ENCODE peak calls at places on chromosomes 1 and 21, in nine cellular contexts. Q, E, T, H, P, B, S, K and M are unnamed samples.

GRCh38 chr1:109397451-109398342 is at the start of gene SORT1:
- DNase-seq in Q (peak; percentile 95), E (peak; percentile 80), T (peak; percentile 99), H (peak; percentile 90), P (peak; percentile 91), B (peak; percentile 84), S (peak; percentile 80), K (peak; percentile 99), M (no peak)

GRCh38 chr1:243910612-243911011 is 60.6 kb upstream of the AKT3 start:
- DNase-seq in Q (no peak), E (no peak), T (no peak), H (no peak), P (no peak), B (no peak), S (no peak), K (no peak), M (no peak)

GRCh38 chr1:109149874-109150601 is 36.1 kb downstream of the ELAPOR1 start:
- DNase-seq in Q (no peak), E (no peak), T (no peak), H (no peak), P (no peak), B (no peak), S (no peak), K (no peak), M (no peak)

GRCh38 chr1:57887973-57888491 is 464.2 kb upstream of the DAB1 start:
- DNase-seq in Q (no peak), E (no peak), T (no peak), H (no peak), P (no peak), B (peak; percentile 49), S (no peak), K (no peak), M (no peak)

GRCh38 chr1:46686255-46686654 is 14.6 kb downstream of the TEX38 start:
- DNase-seq in Q (no peak), E (no peak), T (no peak), H (no peak), P (peak; percentile 58), B (no peak), S (no peak), K (no peak), M (no peak)

GRCh38 chr1:174984952-174985351 is 14.8 kb upstream of the CACYBP start:
- DNase-seq in Q (no peak), E (no peak), T (no peak), H (no peak), P (no peak), B (no peak), S (no peak), K (no peak), M (no peak)

GRCh38 chr1:200771625-200772555 is 33.2 kb downstream of the CAMSAP2 start:
- DNase-seq in Q (no peak), E (no peak), T (no peak), H (peak; percentile 91), P (no peak), B (no peak), S (no peak), K (no peak), M (peak; percentile 75)

GRCh38 chr1:10324627-10325026 is 74.2 kb upstream of the PGD start:
- DNase-seq in Q (no peak), E (no peak), T (no peak), H (no peak), P (no peak), B (no peak), S (no peak), K (no peak), M (no peak)

GRCh38 chr1:22584001-22584557 is 20.8 kb downstream of the EPHA8 start:
- DNase-seq in Q (no peak), E (peak; percentile 20), T (no peak), H (no peak), P (no peak), B (no peak), S (peak; percentile 4), K (no peak), M (no peak)

GRCh38 chr1:28246427-28246832 is 10.5 kb downstream of the ATP5IF1 start:
- DNase-seq in Q (no peak), E (peak; percentile 63), T (no peak), H (peak; percentile 90), P (peak; percentile 39), B (no peak), S (no peak), K (peak; percentile 52), M (no peak)

GRCh38 chr1:246267896-246268295 is 239.2 kb downstream of the SMYD3 start:
- DNase-seq in Q (no peak), E (no peak), T (peak; percentile 30), H (no peak), P (no peak), B (no peak), S (no peak), K (peak; percentile 41), M (no peak)

GRCh38 chr1:236795757-236796719 is 946 bp downstream of the MTR start:
- DNase-seq in Q (no peak), E (peak; percentile 83), T (no peak), H (peak; percentile 11), P (peak; percentile 64), B (peak; percentile 54), S (peak; percentile 57), K (peak; percentile 5), M (peak; percentile 4)

GRCh38 chr1:43365678-43366077 is 2.1 kb downstream of the ELOVL1 start:
- DNase-seq in Q (no peak), E (no peak), T (no peak), H (no peak), P (no peak), B (no peak), S (no peak), K (no peak), M (no peak)

GRCh38 chr1:162062542-162063015 is 6.9 kb upstream of the NOS1AP start:
- DNase-seq in Q (no peak), E (peak; percentile 7), T (no peak), H (no peak), P (no peak), B (peak; percentile 88), S (peak; percentile 74), K (no peak), M (no peak)

GRCh38 chr21:34881421-34881820 is 167.7 kb downstream of the RUNX1 start:
- DNase-seq in Q (no peak), E (peak; percentile 65), T (no peak), H (peak; percentile 63), P (no peak), B (peak; percentile 89), S (peak; percentile 66), K (no peak), M (peak; percentile 19)

GRCh38 chr1:183100575-183100974 is 77.4 kb downstream of the LAMC1 start:
- DNase-seq in Q (no peak), E (no peak), T (no peak), H (no peak), P (no peak), B (no peak), S (no peak), K (no peak), M (no peak)

GRCh38 chr1:178464141-178464540 is 32.6 kb downstream of the CLEC20A start:
- DNase-seq in Q (no peak), E (no peak), T (no peak), H (no peak), P (no peak), B (no peak), S (no peak), K (no peak), M (no peak)
- H3K27me3 ChIP-seq in Q (no peaks in the 10 kb centered on the region), E (no peaks in the 10 kb centered on the region), T (no peaks in the 10 kb centered on the region), H (no peaks in the 10 kb centered on the region), P (no peaks in the 10 kb centered on the region), B (no peaks in the 10 kb centered on the region), S (no peaks in the 10 kb centered on the region), K (no peaks in the 10 kb centered on the region), M (no peaks in the 10 kb centered on the region)

GRCh38 chr1:117375327-117375726 is 8.1 kb downstream of the MAN1A2 start:
- DNase-seq in Q (no peak), E (no peak), T (no peak), H (no peak), P (no peak), B (no peak), S (no peak), K (no peak), M (no peak)
- H3K79me2 ChIP-seq in Q (peaks cover 94% of the 10 kb centered on the region), E (peaks cover 100% of the 10 kb centered on the region), T (peaks cover 7% of the 10 kb centered on the region), H (peaks cover 90% of the 10 kb centered on the region), P (peaks cover 64% of the 10 kb centered on the region), B (peaks cover 95% of the 10 kb centered on the region), S (peaks cover 44% of the 10 kb centered on the region), K (peaks cover 96% of the 10 kb centered on the region), M (peaks cover 65% of the 10 kb centered on the region)

DNA sequence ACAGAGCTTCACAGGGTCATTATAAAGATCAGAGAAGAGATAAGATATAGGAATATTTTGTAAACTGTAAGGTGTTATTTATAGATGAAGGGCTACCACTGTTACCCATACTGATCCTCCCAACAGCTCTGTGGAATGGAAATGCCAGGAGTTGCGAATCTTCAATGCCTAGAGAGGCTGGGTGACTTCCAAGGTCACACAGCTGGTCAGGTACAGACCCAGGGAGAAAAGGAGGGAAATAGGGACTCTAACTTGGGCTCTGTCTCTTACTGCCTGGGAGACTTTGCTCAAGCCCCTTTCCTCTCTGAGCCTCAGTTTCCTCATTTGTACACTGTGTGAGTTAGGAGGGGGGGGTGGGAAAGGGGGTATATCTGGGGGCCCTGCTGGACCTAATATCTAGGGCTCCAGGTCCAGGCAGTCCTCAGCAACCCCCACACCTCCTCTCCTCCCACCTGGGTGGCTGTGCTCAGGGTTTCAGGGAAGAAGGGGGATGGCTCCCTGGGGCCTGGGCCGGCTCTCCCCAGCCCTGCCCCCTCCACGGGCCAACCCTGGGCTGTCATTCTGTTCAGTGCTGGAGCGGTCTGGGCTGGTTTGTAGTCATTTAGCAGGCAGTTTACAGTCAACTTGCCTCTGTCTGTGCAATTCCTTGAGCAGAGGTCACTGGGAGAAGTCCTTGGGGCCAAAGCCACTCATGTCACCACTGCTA is 1.5 kb downstream of the BSND start:
- DNase-seq in Q (no peak), E (no peak), T (no peak), H (no peak), P (no peak), B (no peak), S (no peak), K (no peak), M (no peak)
- H3K27me3 ChIP-seq in Q (peaks cover 16% of the 10 kb centered on the region), E (peaks cover 9% of the 10 kb centered on the region), T (peaks cover 27% of the 10 kb centered on the region), H (no peaks in the 10 kb centered on the region), P (peaks cover 10% of the 10 kb centered on the region), B (peaks cover 26% of the 10 kb centered on the region), S (peaks cover 39% of the 10 kb centered on the region), K (peaks cover 49% of the 10 kb centered on the region), M (peaks cover 19% of the 10 kb centered on the region)

GRCh38 chr1:212040629-212041028 is 5.1 kb downstream of the DTL start:
- DNase-seq in Q (no peak), E (no peak), T (no peak), H (peak; percentile 70), P (peak; percentile 31), B (no peak), S (peak; percentile 29), K (no peak), M (no peak)

GRCh38 chr1:212035835-212036605 is 472 bp downstream of the DTL start:
- DNase-seq in Q (no peak), E (no peak), T (no peak), H (no peak), P (peak; percentile 9), B (no peak), S (no peak), K (no peak), M (no peak)

GRCh38 chr1:212037900-212038299 is 2.4 kb downstream of the DTL start:
- DNase-seq in Q (no peak), E (peak; percentile 38), T (no peak), H (no peak), P (no peak), B (no peak), S (no peak), K (no peak), M (no peak)

GRCh38 chr1:212035123-212035834 is at the start of the genes DTL and INTS7:
- DNase-seq in Q (peak; percentile 99), E (peak; percentile 100), T (peak; percentile 99), H (peak; percentile 100), P (peak; percentile 99), B (peak; percentile 94), S (peak; percentile 99), K (peak; percentile 99), M (peak; percentile 96)

GRCh38 chr1:212039622-212040021 is 4.1 kb downstream of the DTL start:
- DNase-seq in Q (no peak), E (no peak), T (no peak), H (no peak), P (no peak), B (no peak), S (no peak), K (no peak), M (no peak)
- H3K79me2 ChIP-seq in Q (peaks cover 92% of the 10 kb centered on the region), E (peaks cover 75% of the 10 kb centered on the region), T (peaks cover 20% of the 10 kb centered on the region), H (peaks cover 86% of the 10 kb centered on the region), P (peaks cover 65% of the 10 kb centered on the region), B (peaks cover 82% of the 10 kb centered on the region), S (peaks cover 66% of the 10 kb centered on the region), K (peaks cover 89% of the 10 kb centered on the region), M (peaks cover 70% of the 10 kb centered on the region)